ENCODE peak calls at places on chromosomes 1 and 21, in six cellular contexts. N is cardiac fibroblast; Y is breast epithelium; L is HFF-Myc; Q is CD8-positive, alpha-beta T cell; S is dorsolateral prefrontal cortex. Z is an unnamed sample.

GRCh38 chr1:46718340-46718726 is 581 bp downstream of the EFCAB14 start:
- DNase-seq in N (no peak), Y (no peak), L (no peak), Q (no peak), S (no peak), Z (peak)

GRCh38 chr1:108502624-108503023 is 52.5 kb downstream of the NBPF6 start:
- DNase-seq in N (peak), Y (no peak), L (no peak), Q (no peak), S (no peak), Z (no peak)

GRCh38 chr1:21381354-21381753 is 58.6 kb upstream of the NBPF3 start:
- DNase-seq in N (no peak), Y (no peak), L (no peak), Q (no peak), S (no peak), Z (no peak)

GRCh38 chr1:54953846-54954245 is 26.6 kb upstream of the TMEM61 start:
- DNase-seq in N (no peak), Y (no peak), L (no peak), Q (no peak), S (no peak), Z (no peak)

GRCh38 chr1:39317111-39317510 is 112.6 kb downstream of the MACF1 start:
- DNase-seq in N (no peak), Y (no peak), L (no peak), Q (no peak), S (no peak), Z (no peak)

GRCh38 chr1:28056129-28056925 is 32.1 kb downstream of the EYA3 start:
- DNase-seq in N (no peak), Y (no peak), L (no peak), Q (peak), S (no peak), Z (no peak)

GRCh38 chr1:65068202-65069011 is 79.6 kb upstream of the AK4 start:
- DNase-seq in N (peak), Y (no peak), L (no peak), Q (no peak), S (no peak), Z (no peak)

GRCh38 chr1:17024721-17025120 is 13.0 kb upstream of the ATP13A2 start:
- DNase-seq in N (no peak), Y (no peak), L (no peak), Q (no peak), S (no peak), Z (no peak)

GRCh38 chr1:148328884-148329283 is 154.2 kb downstream of the PPIAL4G start:
- DNase-seq in N (no peak), Y (no peak), L (no peak), Q (no peak), S (no peak), Z (no peak)

GRCh38 chr21:46189959-46190490 is 5.8 kb upstream of the SPATC1L start:
- DNase-seq in N (no peak), Y (peak), L (no peak), Q (no peak), S (no peak), Z (no peak)

GRCh38 chr1:200905411-200906052 is 10.8 kb downstream of the INAVA start:
- DNase-seq in N (no peak), Y (no peak), L (no peak), Q (peak), S (no peak), Z (no peak)

GRCh38 chr1:26768755-26769154 is 19.0 kb upstream of the PIGV start:
- DNase-seq in N (peak), Y (no peak), L (no peak), Q (no peak), S (no peak), Z (peak)

GRCh38 chr1:162902372-162902771 is 41.4 kb upstream of the CCDC190 start:
- DNase-seq in N (no peak), Y (no peak), L (no peak), Q (no peak), S (no peak), Z (no peak)

GRCh38 chr1:178725603-178726517 is 816 bp downstream of the RALGPS2 start:
- DNase-seq in N (peak), Y (peak), L (peak), Q (peak), S (peak), Z (peak)

GRCh38 chr1:178726545-178726944 is 1.5 kb downstream of the RALGPS2 start:
- DNase-seq in N (no peak), Y (no peak), L (no peak), Q (no peak), S (no peak), Z (no peak)

GRCh38 chr1:178724386-178724733 is 684 bp upstream of the RALGPS2 start:
- DNase-seq in N (no peak), Y (no peak), L (no peak), Q (no peak), S (no peak), Z (no peak)

GRCh38 chr1:178724734-178725602 is at the start of gene RALGPS2:
- DNase-seq in N (peak), Y (peak), L (no peak), Q (peak), S (peak), Z (peak)

GRCh38 chr1:178727014-178727895 is 2.2 kb downstream of the RALGPS2 start:
- DNase-seq in N (peak), Y (no peak), L (no peak), Q (no peak), S (no peak), Z (no peak)
- H3K4me3 ChIP-seq in N (no peak), Y (peak), L (peak), Q (no peak), S (no peak), Z (no peak)

GRCh38 chr1:91022518-91022929 is 689 bp upstream of the ZNF644 start:
- DNase-seq in N (no peak), Y (no peak), L (no peak), Q (no peak), S (no peak), Z (no peak)

GRCh38 chr1:91021686-91022517 is at the start of gene ZNF644:
- DNase-seq in N (peak), Y (peak), L (peak), Q (peak), S (peak), Z (peak)

GRCh38 chr1:91024501-91025119 is 2.8 kb upstream of the ZNF644 start:
- DNase-seq in N (peak), Y (no peak), L (no peak), Q (no peak), S (no peak), Z (no peak)

GRCh38 chr1:91026777-91027176 is 4.9 kb upstream of the ZNF644 start:
- DNase-seq in N (peak), Y (no peak), L (no peak), Q (no peak), S (no peak), Z (no peak)

GRCh38 chr1:91026320-91026719 is 4.5 kb upstream of the ZNF644 start:
- DNase-seq in N (no peak), Y (no peak), L (no peak), Q (no peak), S (no peak), Z (no peak)
- H3K4me3 ChIP-seq in N (no peak), Y (no peak), L (no peak), Q (no peak), S (no peak), Z (no peak)

DNA sequence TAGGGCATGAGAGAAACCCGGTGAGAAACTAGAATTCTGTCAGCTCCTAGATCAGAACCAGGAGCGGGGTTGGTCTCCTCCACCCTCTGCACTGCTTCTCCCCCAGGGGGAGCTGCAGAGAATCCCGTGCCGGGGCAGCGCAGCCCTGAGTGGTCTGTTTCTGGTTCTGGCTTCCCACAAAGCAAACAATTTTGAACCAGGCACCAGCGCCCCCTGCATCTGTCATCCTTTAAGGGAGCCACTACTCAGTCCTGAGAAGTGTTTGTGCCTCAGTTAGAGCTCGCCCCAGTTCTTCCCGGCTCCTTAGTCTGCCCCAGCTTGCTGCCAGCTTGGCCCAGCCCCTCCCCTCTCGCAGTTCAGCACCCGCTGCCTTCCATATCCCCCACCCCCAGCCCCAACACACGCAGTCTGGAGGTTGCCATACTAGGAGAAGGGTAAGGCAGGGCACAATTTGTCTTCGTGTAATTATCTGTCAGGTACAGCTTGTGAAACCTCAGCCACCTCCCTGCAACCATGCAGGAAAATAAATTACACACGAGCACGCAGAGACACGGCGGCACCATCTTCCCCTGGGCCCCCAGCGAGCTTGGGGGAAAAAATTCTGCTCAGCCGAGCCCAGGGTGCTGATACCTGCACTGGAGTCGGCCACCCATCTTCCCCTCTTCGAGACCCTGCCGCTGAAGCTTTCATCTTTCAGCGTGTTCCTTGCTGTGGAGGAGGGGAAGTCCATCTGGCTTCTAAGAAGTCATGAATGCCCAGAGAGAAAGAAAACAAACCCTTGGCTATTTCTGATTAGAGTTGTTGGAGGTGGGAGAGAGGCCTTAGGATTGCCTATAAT is 62.6 kb upstream of the CD1D start:
- DNase-seq in N (peak), Y (no peak), L (peak), Q (peak), S (no peak), Z (peak)
- H3K4me3 ChIP-seq in N (no peak), Y (peak), L (no peak), Q (peak), S (peak), Z (no peak)

GRCh38 chr21:42939581-42940413 is 14.4 kb upstream of the ERVH48-1 start:
- DNase-seq in N (peak), Y (peak), L (peak), Q (no peak), S (peak), Z (peak)
- H3K4me3 ChIP-seq in N (no peak), Y (peak), L (peak), Q (no peak), S (peak), Z (no peak)

GRCh38 chr1:110961902-110962301 is 1.8 kb downstream of the LRIF1 start:
- DNase-seq in N (no peak), Y (no peak), L (no peak), Q (no peak), S (no peak), Z (no peak)
- H3K4me3 ChIP-seq in N (no peak), Y (no peak), L (no peak), Q (no peak), S (no peak), Z (no peak)

GRCh38 chr1:210233495-210234253 is 1.1 kb downstream of the SERTAD4 start:
- DNase-seq in N (peak), Y (peak), L (no peak), Q (no peak), S (peak), Z (peak)

GRCh38 chr1:210230149-210230695 is 2.4 kb upstream of the SERTAD4 start:
- DNase-seq in N (no peak), Y (no peak), L (no peak), Q (no peak), S (no peak), Z (no peak)

GRCh38 chr1:210233216-210233494 is 559 bp downstream of the SERTAD4 start:
- DNase-seq in N (no peak), Y (no peak), L (no peak), Q (no peak), S (no peak), Z (peak)

GRCh38 chr1:210232524-210233215 is at the start of gene SERTAD4:
- DNase-seq in N (peak), Y (peak), L (no peak), Q (no peak), S (no peak), Z (peak)

GRCh38 chr1:210231846-210232523 is 611 bp upstream of the SERTAD4 start:
- DNase-seq in N (peak), Y (no peak), L (peak), Q (no peak), S (no peak), Z (no peak)
- H3K4me3 ChIP-seq in N (peak), Y (peak), L (peak), Q (no peak), S (peak), Z (peak)

GRCh38 chr1:153571706-153572105 is 6.1 kb upstream of the S100A2 start:
- DNase-seq in N (no peak), Y (no peak), L (no peak), Q (no peak), S (peak), Z (no peak)
- H3K4me3 ChIP-seq in N (no peak), Y (no peak), L (no peak), Q (no peak), S (no peak), Z (no peak)

GRCh38 chr1:156658496-156658895 is 16.6 kb downstream of the BCAN start:
- DNase-seq in N (no peak), Y (no peak), L (no peak), Q (no peak), S (no peak), Z (no peak)

GRCh38 chr1:156660752-156661112 is 16.5 kb downstream of the NES start:
- DNase-seq in N (no peak), Y (no peak), L (no peak), Q (no peak), S (no peak), Z (no peak)

GRCh38 chr1:156659672-156659993 is 17.6 kb downstream of the NES start:
- DNase-seq in N (no peak), Y (no peak), L (no peak), Q (no peak), S (no peak), Z (no peak)

GRCh38 chr1:156658945-156659574 is 17.1 kb downstream of the BCAN start:
- DNase-seq in N (no peak), Y (no peak), L (no peak), Q (no peak), S (no peak), Z (no peak)

DNA sequence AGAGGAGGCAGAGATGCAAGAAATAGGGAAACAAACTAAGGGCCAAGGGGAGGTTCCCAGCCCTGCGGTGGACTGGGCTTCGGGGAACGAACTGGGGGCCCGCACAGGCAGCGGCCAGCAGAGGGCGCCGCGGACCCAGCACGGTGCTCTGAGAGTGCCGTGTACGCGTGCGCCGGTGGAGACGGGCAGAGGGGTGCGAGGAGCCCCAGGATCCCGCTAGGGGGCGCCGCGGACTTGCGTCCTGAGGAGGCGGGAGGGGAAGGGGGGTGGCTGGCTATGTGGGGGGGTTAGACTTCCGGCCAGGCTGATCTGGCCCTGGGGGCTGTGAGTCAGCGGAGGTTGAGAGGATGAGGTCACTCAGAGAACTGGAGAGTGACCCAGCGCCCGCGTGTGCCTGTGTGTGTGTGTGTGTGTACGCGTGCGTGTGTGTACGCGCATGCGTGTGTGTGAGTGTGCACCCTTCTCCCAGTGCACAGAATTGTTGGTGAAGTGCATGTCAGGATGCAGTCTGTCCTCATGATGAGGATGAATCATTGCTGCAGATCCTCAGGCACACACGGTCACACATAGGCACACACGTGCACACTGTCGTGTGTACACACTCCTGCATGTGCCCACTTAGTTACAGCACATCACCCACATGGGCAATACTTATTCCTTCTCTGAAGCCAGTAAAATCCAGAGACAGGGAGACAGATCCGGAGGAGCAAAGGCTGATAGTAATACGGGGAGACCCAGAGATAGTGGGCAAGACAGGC is 17.0 kb downstream of the NES start:
- DNase-seq in N (peak), Y (peak), L (peak), Q (peak), S (peak), Z (peak)
- H3K4me3 ChIP-seq in N (no peak), Y (peak), L (peak), Q (no peak), S (peak), Z (no peak)

GRCh38 chr21:35208117-35208516 is 159.0 kb upstream of the RUNX1 start:
- DNase-seq in N (no peak), Y (no peak), L (no peak), Q (no peak), S (no peak), Z (no peak)

GRCh38 chr21:35204125-35204524 is 155.0 kb upstream of the RUNX1 start:
- DNase-seq in N (peak), Y (no peak), L (no peak), Q (no peak), S (no peak), Z (no peak)

GRCh38 chr21:35207322-35207721 is 158.2 kb upstream of the RUNX1 start:
- DNase-seq in N (no peak), Y (no peak), L (no peak), Q (no peak), S (no peak), Z (no peak)

GRCh38 chr21:35204850-35205564 is 155.9 kb upstream of the RUNX1 start:
- DNase-seq in N (peak), Y (no peak), L (peak), Q (no peak), S (peak), Z (peak)

DNA sequence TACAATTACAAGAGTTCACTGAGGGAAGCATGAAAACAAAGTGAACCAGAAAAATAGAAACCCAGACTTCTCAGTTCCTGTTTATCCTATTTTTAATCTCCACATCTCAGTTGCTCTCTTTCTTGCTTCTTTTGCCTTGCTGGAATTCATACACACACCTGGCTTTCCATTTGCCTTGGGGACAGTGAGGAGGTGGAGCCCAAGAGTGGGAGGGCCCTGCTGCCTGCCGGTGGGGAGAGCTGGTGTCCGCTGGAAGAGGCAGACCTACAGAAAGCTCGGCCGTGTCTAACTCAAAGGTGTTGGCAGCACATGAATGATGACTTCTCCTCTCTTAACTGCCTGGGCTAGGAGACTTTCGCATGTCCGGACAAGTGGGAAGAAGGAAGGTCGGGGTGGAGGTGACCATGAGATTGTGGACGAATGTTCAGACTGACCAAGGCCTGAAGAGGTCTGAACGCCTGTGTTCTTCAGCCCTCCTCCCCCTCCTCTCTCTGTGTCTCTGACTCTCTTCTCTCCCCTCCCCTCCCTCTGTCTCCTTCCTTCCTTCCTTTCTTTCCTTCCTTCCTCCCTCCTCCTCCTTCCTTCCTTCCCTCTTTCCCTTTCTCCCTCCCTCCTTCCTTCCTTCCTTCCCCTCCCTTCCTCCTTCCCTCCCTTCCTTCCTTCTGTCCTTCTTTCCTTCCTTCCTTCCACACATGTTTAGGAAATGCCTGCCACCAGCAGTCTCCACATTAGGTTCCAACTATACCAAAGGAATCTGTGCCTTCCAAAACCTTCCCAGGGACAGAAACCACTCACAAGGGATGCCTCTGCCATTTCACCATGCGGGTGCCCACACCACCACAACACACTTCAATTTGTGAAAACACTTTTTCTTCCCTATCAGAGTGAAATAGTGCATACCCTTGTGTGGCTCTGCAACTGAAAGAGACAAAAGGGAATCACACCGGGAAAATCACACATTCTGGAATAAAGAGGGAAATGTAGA is 157.3 kb upstream of the RUNX1 start:
- DNase-seq in N (no peak), Y (peak), L (no peak), Q (no peak), S (no peak), Z (no peak)
- H3K4me3 ChIP-seq in N (no peak), Y (peak), L (no peak), Q (no peak), S (no peak), Z (no peak)

DNA sequence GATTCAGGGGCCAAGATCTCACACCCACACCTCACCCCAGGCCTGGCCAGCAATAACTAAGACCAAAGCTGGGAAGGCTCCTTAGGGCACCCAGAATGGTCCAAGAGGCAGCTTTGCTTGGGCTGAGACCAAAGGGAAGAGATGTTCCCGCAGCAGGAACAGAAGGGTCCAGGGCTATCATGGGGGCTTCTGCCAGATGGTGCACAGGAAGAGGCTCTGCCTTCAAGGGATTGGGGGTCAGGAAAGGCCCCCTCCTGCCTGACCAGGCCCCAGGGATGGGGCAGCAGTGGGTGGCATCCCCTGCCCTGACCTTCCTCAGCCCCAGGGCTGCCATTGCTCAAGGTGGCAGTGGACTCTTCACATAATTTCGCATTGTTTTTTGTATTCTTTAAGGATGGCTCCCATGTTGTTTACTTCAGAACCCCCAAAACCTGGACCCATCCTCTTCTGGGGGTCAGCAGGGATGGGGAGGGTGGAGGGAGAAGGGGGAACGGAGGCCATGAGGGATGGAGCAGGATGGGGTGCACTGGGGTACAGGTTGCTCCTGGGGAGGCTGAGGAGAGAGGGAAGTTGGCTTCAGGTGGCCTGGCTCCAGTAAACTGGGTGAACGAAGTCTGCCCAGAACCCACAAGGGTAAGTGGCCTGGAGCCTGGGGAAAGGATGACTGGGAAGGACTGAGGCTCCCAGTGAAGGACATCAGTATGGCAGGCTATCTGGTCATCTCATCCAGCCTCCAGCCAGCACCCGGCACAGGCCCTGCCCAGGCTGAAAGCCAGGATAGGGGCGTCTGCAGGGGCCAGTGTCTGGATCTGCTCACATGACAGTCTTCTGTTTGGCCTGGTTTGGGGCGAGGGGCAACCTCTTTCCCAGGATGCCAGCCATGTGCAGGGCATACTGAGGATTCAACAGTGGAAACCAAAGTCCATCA is 2.6 kb upstream of the NADK start:
- DNase-seq in N (no peak), Y (no peak), L (no peak), Q (no peak), S (no peak), Z (no peak)
- H3K4me3 ChIP-seq in N (no peak), Y (peak), L (no peak), Q (peak), S (no peak), Z (no peak)